ENCODE peak calls at places on chromosomes 6 and 20, in seven cellular contexts. J is astrocyte of the spinal cord, U is OCI-LY7, G is Panc1, X is testis, K is D721Med, B is AG09319. R is an unnamed sample.
A peak's percentile ranks its signal among the peaks of the same experiment; 100 is the strongest.

GRCh38 chr20:31595654-31596411 is 9.3 kb upstream of the ID1 start:
- DNase-seq in J (peak; percentile 84), U (no peak), G (no peak), X (peak; percentile 79), K (no peak), B (peak; percentile 95), R (peak; percentile 75)

GRCh38 chr6:134422426-134423231 is 104.7 kb upstream of the SGK1 start:
- DNase-seq in J (peak; percentile 99), U (no peak), G (no peak), X (no peak), K (no peak), B (peak; percentile 86), R (no peak)

GRCh38 chr6:121247386-121247785 is 86.9 kb downstream of the TBC1D32 start:
- DNase-seq in J (peak; percentile 71), U (no peak), G (no peak), X (no peak), K (no peak), B (no peak), R (no peak)

GRCh38 chr6:331622-332521 is 39.6 kb downstream of the DUSP22 start:
- DNase-seq in J (peak; percentile 58), U (peak; percentile 71), G (no peak), X (no peak), K (no peak), B (no peak), R (no peak)

GRCh38 chr6:109867009-109867969 is 110.8 kb upstream of the GPR6 start:
- DNase-seq in J (no peak), U (no peak), G (no peak), X (peak; percentile 94), K (no peak), B (no peak), R (no peak)

GRCh38 chr6:55993418-55993817 is 118.0 kb upstream of the BMP5 start:
- DNase-seq in J (no peak), U (no peak), G (no peak), X (no peak), K (no peak), B (no peak), R (no peak)

GRCh38 chr6:13987400-13987865 is 62.7 kb downstream of the RNF182 start:
- DNase-seq in J (no peak), U (no peak), G (no peak), X (no peak), K (no peak), B (no peak), R (no peak)

GRCh38 chr6:20693466-20694063 is 159.3 kb downstream of the CDKAL1 start:
- DNase-seq in J (no peak), U (no peak), G (no peak), X (no peak), K (no peak), B (peak; percentile 14), R (no peak)

GRCh38 chr6:36727491-36728021 is 29.9 kb downstream of the RAB44 start:
- DNase-seq in J (peak; percentile 42), U (no peak), G (no peak), X (no peak), K (no peak), B (no peak), R (no peak)

GRCh38 chr6:90610671-90611542 is 24.0 kb upstream of the MAP3K7 start:
- DNase-seq in J (peak; percentile 40), U (peak; percentile 56), G (no peak), X (peak; percentile 57), K (no peak), B (no peak), R (peak; percentile 68)

GRCh38 chr6:26743157-26743821 is 83.7 kb upstream of the ZNF322 start:
- DNase-seq in J (peak; percentile 40), U (no peak), G (peak; percentile 92), X (no peak), K (no peak), B (peak; percentile 19), R (peak; percentile 72)

GRCh38 chr6:49464691-49465090 is 1.5 kb downstream of the CENPQ start:
- DNase-seq in J (no peak), U (peak; percentile 4), G (no peak), X (no peak), K (no peak), B (no peak), R (no peak)

GRCh38 chr6:1713016-1713600 is 103.4 kb downstream of the FOXC1 start:
- DNase-seq in J (no peak), U (no peak), G (no peak), X (no peak), K (no peak), B (no peak), R (no peak)

GRCh38 chr20:49700411-49701185 is 13.1 kb downstream of the B4GALT5 start:
- DNase-seq in J (peak; percentile 75), U (no peak), G (no peak), X (no peak), K (no peak), B (peak; percentile 60), R (no peak)

GRCh38 chr6:62808575-62809293 is 402.5 kb upstream of the FKBP1C start:
- DNase-seq in J (no peak), U (no peak), G (no peak), X (no peak), K (no peak), B (no peak), R (no peak)

GRCh38 chr6:36685926-36686667 is 7.6 kb downstream of the CDKN1A start:
- DNase-seq in J (no peak), U (no peak), G (no peak), X (no peak), K (no peak), B (no peak), R (no peak)

GRCh38 chr6:87742106-87742505 is 40.1 kb upstream of the AKIRIN2 start:
- DNase-seq in J (no peak), U (peak; percentile 71), G (no peak), X (no peak), K (no peak), B (no peak), R (no peak)

GRCh38 chr20:23090147-23090546 is 4.0 kb upstream of the CD93 start:
- DNase-seq in J (no peak), U (no peak), G (no peak), X (no peak), K (no peak), B (no peak), R (peak; percentile 48)

GRCh38 chr6:90110971-90111370 is 185.7 kb downstream of the BACH2 start:
- DNase-seq in J (no peak), U (no peak), G (no peak), X (no peak), K (no peak), B (no peak), R (no peak)

GRCh38 chr6:113320653-113321052 is 536.5 kb upstream of the MARCKS start:
- DNase-seq in J (no peak), U (no peak), G (no peak), X (no peak), K (no peak), B (no peak), R (no peak)

GRCh38 chr6:135546680-135547418 is 49.3 kb upstream of the AHI1 start:
- DNase-seq in J (no peak), U (no peak), G (no peak), X (no peak), K (no peak), B (no peak), R (no peak)

GRCh38 chr6:140205795-140206593 is 831.5 kb upstream of the CITED2 start:
- DNase-seq in J (no peak), U (no peak), G (no peak), X (no peak), K (no peak), B (no peak), R (no peak)

GRCh38 chr6:36997811-36998722 is 7.4 kb upstream of the FGD2 start:
- DNase-seq in J (no peak), U (no peak), G (no peak), X (peak; percentile 91), K (no peak), B (no peak), R (no peak)

GRCh38 chr6:119896806-119897205 is 547.2 kb upstream of the MAN1A1 start:
- DNase-seq in J (no peak), U (no peak), G (no peak), X (no peak), K (no peak), B (no peak), R (no peak)

GRCh38 chr6:83594936-83595335 is 82.6 kb downstream of the PRSS35 start:
- DNase-seq in J (no peak), U (no peak), G (no peak), X (no peak), K (no peak), B (no peak), R (no peak)

GRCh38 chr6:106253194-106253593 is 72.4 kb downstream of the ATG5 start:
- DNase-seq in J (peak; percentile 88), U (no peak), G (no peak), X (no peak), K (no peak), B (no peak), R (no peak)

GRCh38 chr6:143279385-143279784 is 171.1 kb downstream of the ADAT2 start:
- DNase-seq in J (peak; percentile 36), U (peak; percentile 3), G (peak; percentile 5), X (peak; percentile 55), K (no peak), B (no peak), R (peak; percentile 41)

GRCh38 chr6:124995645-124996325 is 33.5 kb downstream of the RNF217 start:
- DNase-seq in J (no peak), U (no peak), G (no peak), X (no peak), K (no peak), B (no peak), R (no peak)

GRCh38 chr6:146339716-146340115 is 203.9 kb upstream of the RAB32 start:
- DNase-seq in J (peak; percentile 84), U (no peak), G (peak; percentile 20), X (no peak), K (no peak), B (no peak), R (no peak)

GRCh38 chr6:29014729-29015608 is 9.9 kb upstream of the ZNF311 start:
- DNase-seq in J (no peak), U (no peak), G (no peak), X (no peak), K (no peak), B (no peak), R (no peak)
- TF ChIP-seq CTCF in J (no peak), U (no peak), G (no peak), X (no peak), K (no peak), B (no peak), R (no peak)

DNA sequence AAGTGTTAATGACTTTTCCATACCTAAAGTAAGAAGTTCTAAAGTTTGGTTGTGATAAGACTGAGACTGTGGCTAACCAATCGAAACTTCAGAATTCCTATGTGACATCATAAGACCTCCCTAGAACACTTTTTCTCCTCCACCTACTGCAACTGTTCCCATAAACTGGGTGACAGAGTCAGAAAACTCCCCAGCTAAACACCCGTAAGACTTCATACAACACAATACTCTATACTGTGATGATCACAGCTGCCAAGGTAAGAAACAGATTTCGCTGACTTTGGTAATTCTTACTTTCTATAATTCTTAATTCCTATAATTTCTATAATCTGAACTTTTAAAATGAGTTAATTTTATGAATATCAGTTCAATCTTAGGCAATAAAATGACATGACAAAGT is at the start of gene PLN:
- DNase-seq in J (no peak), U (no peak), G (no peak), X (no peak), K (no peak), B (no peak), R (no peak)
- TF ChIP-seq CTCF in J (no peak), U (no peak), G (no peak), X (no peak), K (no peak), B (no peak), R (no peak)

GRCh38 chr6:30844118-30844535 is 40.2 kb upstream of the DDR1 start:
- DNase-seq in J (no peak), U (no peak), G (no peak), X (no peak), K (no peak), B (no peak), R (peak; percentile 38)
- TF ChIP-seq CTCF in J (no peak), U (no peak), G (no peak), X (no peak), K (no peak), B (no peak), R (no peak)

GRCh38 chr6:33201147-33201545 is 479 bp downstream of the SLC39A7 start:
- DNase-seq in J (no peak), U (no peak), G (no peak), X (no peak), K (no peak), B (no peak), R (no peak)
- TF ChIP-seq CTCF in J (no peak), U (peak; percentile 16), G (no peak), X (no peak), K (no peak), B (no peak), R (no peak)

R was measured in WTC11.